ENCODE peak calls at places on chromosome 1, in nine cellular contexts. One of them, this sample, is unnamed.

GRCh38 chr1:180219776-180220175 is 10.3 kb upstream of the LHX4 start:
- DNase-seq in GM20000: no peak
- DNase-seq in bronchial epithelial cell: no peak
- DNase-seq in endothelial cell: no peak
- DNase-seq in IMR-90: no peak
- DNase-seq in lower leg skin: no peak
- DNase-seq in natural killer cell: no peak
- DNase-seq in GM06990: no peak
- DNase-seq in HFFc6: no peak
- DNase-seq in this sample: no peak

GRCh38 chr1:160411231-160411630 is 10.9 kb downstream of the VANGL2 start:
- DNase-seq in GM20000: no peak
- DNase-seq in bronchial epithelial cell: no peak
- DNase-seq in endothelial cell: no peak
- DNase-seq in IMR-90: no peak
- DNase-seq in lower leg skin: no peak
- DNase-seq in natural killer cell: no peak
- DNase-seq in GM06990: no peak
- DNase-seq in HFFc6: no peak
- DNase-seq in this sample: no peak

GRCh38 chr1:244971524-244972216 is 107.3 kb upstream of the HNRNPU start:
- DNase-seq in GM20000: no peak
- DNase-seq in bronchial epithelial cell: no peak
- DNase-seq in endothelial cell: no peak
- DNase-seq in IMR-90: no peak
- DNase-seq in lower leg skin: no peak
- DNase-seq in natural killer cell: no peak
- DNase-seq in GM06990: no peak
- DNase-seq in HFFc6: no peak
- DNase-seq in this sample: no peak

GRCh38 chr1:119859647-119860046 is 36.7 kb downstream of the ADAM30 start:
- DNase-seq in GM20000: no peak
- DNase-seq in bronchial epithelial cell: peak
- DNase-seq in endothelial cell: no peak
- DNase-seq in IMR-90: peak
- DNase-seq in lower leg skin: no peak
- DNase-seq in natural killer cell: no peak
- DNase-seq in GM06990: no peak
- DNase-seq in HFFc6: peak
- DNase-seq in this sample: no peak

GRCh38 chr1:172383541-172383940 is 36.9 kb upstream of the C1orf105 start:
- DNase-seq in GM20000: no peak
- DNase-seq in bronchial epithelial cell: no peak
- DNase-seq in endothelial cell: no peak
- DNase-seq in IMR-90: peak
- DNase-seq in lower leg skin: no peak
- DNase-seq in natural killer cell: no peak
- DNase-seq in GM06990: no peak
- DNase-seq in HFFc6: peak
- DNase-seq in this sample: no peak

GRCh38 chr1:149986486-149987296 is 23.8 kb downstream of the OTUD7B start:
- DNase-seq in GM20000: no peak
- DNase-seq in bronchial epithelial cell: no peak
- DNase-seq in endothelial cell: no peak
- DNase-seq in IMR-90: peak
- DNase-seq in lower leg skin: no peak
- DNase-seq in natural killer cell: no peak
- DNase-seq in GM06990: no peak
- DNase-seq in HFFc6: peak
- DNase-seq in this sample: no peak

GRCh38 chr1:9399510-9400424 is 107.1 kb downstream of the SPSB1 start:
- DNase-seq in GM20000: no peak
- DNase-seq in bronchial epithelial cell: no peak
- DNase-seq in endothelial cell: no peak
- DNase-seq in IMR-90: peak
- DNase-seq in lower leg skin: no peak
- DNase-seq in natural killer cell: no peak
- DNase-seq in GM06990: no peak
- DNase-seq in HFFc6: no peak
- DNase-seq in this sample: no peak

GRCh38 chr1:158179301-158180041 is 1.2 kb upstream of the CD1D start:
- DNase-seq in GM20000: peak
- DNase-seq in bronchial epithelial cell: no peak
- DNase-seq in endothelial cell: no peak
- DNase-seq in IMR-90: no peak
- DNase-seq in lower leg skin: no peak
- DNase-seq in natural killer cell: no peak
- DNase-seq in GM06990: peak
- DNase-seq in HFFc6: no peak
- DNase-seq in this sample: no peak

GRCh38 chr1:180098242-180098995 is 56.2 kb upstream of the QSOX1 start:
- DNase-seq in GM20000: no peak
- DNase-seq in bronchial epithelial cell: peak
- DNase-seq in endothelial cell: no peak
- DNase-seq in IMR-90: peak
- DNase-seq in lower leg skin: no peak
- DNase-seq in natural killer cell: no peak
- DNase-seq in GM06990: no peak
- DNase-seq in HFFc6: peak
- DNase-seq in this sample: no peak

GRCh38 chr1:58361134-58361533 is 185.4 kb downstream of the OMA1 start:
- DNase-seq in GM20000: no peak
- DNase-seq in bronchial epithelial cell: no peak
- DNase-seq in endothelial cell: no peak
- DNase-seq in IMR-90: no peak
- DNase-seq in lower leg skin: no peak
- DNase-seq in natural killer cell: no peak
- DNase-seq in GM06990: no peak
- DNase-seq in HFFc6: no peak
- DNase-seq in this sample: no peak

GRCh38 chr1:74729741-74730478 is 2.9 kb downstream of the CRYZ start:
- DNase-seq in GM20000: no peak
- DNase-seq in bronchial epithelial cell: peak
- DNase-seq in endothelial cell: no peak
- DNase-seq in IMR-90: peak
- DNase-seq in lower leg skin: no peak
- DNase-seq in natural killer cell: no peak
- DNase-seq in GM06990: no peak
- DNase-seq in HFFc6: peak
- DNase-seq in this sample: no peak

GRCh38 chr1:223271085-223271781 is 92.7 kb downstream of the SUSD4 start:
- DNase-seq in GM20000: no peak
- DNase-seq in bronchial epithelial cell: no peak
- DNase-seq in endothelial cell: no peak
- DNase-seq in IMR-90: no peak
- DNase-seq in lower leg skin: no peak
- DNase-seq in natural killer cell: no peak
- DNase-seq in GM06990: no peak
- DNase-seq in HFFc6: no peak
- DNase-seq in this sample: no peak

GRCh38 chr1:226360106-226360746 is 47.7 kb downstream of the PARP1 start:
- DNase-seq in GM20000: peak
- DNase-seq in bronchial epithelial cell: no peak
- DNase-seq in endothelial cell: no peak
- DNase-seq in IMR-90: no peak
- DNase-seq in lower leg skin: no peak
- DNase-seq in natural killer cell: no peak
- DNase-seq in GM06990: peak
- DNase-seq in HFFc6: no peak
- DNase-seq in this sample: no peak

GRCh38 chr1:29254346-29254745 is 18.0 kb downstream of the PTPRU start:
- DNase-seq in GM20000: no peak
- DNase-seq in bronchial epithelial cell: peak
- DNase-seq in endothelial cell: no peak
- DNase-seq in IMR-90: no peak
- DNase-seq in lower leg skin: no peak
- DNase-seq in natural killer cell: no peak
- DNase-seq in GM06990: no peak
- DNase-seq in HFFc6: no peak
- DNase-seq in this sample: no peak

GRCh38 chr1:87325982-87326738 is 2.5 kb upstream of the LMO4 start:
- DNase-seq in GM20000: peak
- DNase-seq in bronchial epithelial cell: peak
- DNase-seq in endothelial cell: peak
- DNase-seq in IMR-90: peak
- DNase-seq in lower leg skin: no peak
- DNase-seq in natural killer cell: no peak
- DNase-seq in GM06990: no peak
- DNase-seq in HFFc6: peak
- DNase-seq in this sample: no peak

GRCh38 chr1:79295967-79296366 is 289.4 kb upstream of the ADGRL4 start:
- DNase-seq in GM20000: no peak
- DNase-seq in bronchial epithelial cell: no peak
- DNase-seq in endothelial cell: no peak
- DNase-seq in IMR-90: peak
- DNase-seq in lower leg skin: no peak
- DNase-seq in natural killer cell: no peak
- DNase-seq in GM06990: no peak
- DNase-seq in HFFc6: no peak
- DNase-seq in this sample: no peak

DNA sequence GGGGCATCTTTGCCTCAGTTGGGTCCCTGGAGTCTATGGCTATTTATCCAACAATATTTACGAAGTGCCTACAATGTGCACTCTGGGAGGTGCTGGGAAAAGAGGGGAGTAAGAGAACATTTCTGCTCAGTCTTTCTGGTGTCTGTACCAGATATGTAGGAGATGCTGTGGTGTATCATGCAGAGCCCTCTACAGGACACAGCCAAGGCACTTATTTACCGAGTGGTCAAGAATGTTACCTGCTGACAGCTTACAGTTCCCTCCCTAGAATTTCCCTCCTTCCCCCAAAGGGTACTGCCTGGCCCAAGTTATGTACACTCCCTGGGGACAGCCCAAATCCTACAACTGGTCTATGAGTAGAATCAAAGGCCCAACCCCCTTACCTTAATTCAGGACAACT is 177.7 kb downstream of the C1orf94 start:
- DNase-seq in GM20000: no peak
- DNase-seq in bronchial epithelial cell: no peak
- DNase-seq in endothelial cell: no peak
- DNase-seq in IMR-90: no peak
- DNase-seq in lower leg skin: no peak
- DNase-seq in natural killer cell: no peak
- DNase-seq in GM06990: no peak
- DNase-seq in HFFc6: no peak
- DNase-seq in this sample: no peak
- TF ChIP-seq CTCF in GM20000: peak
- TF ChIP-seq CTCF in bronchial epithelial cell: no peak
- TF ChIP-seq CTCF in endothelial cell: no peak
- TF ChIP-seq CTCF in IMR-90: no peak
- TF ChIP-seq CTCF in lower leg skin: no peak
- TF ChIP-seq CTCF in natural killer cell: no peak
- TF ChIP-seq CTCF in GM06990: no peak
- TF ChIP-seq CTCF in HFFc6: no peak
- TF ChIP-seq CTCF in this sample: no peak

DNA sequence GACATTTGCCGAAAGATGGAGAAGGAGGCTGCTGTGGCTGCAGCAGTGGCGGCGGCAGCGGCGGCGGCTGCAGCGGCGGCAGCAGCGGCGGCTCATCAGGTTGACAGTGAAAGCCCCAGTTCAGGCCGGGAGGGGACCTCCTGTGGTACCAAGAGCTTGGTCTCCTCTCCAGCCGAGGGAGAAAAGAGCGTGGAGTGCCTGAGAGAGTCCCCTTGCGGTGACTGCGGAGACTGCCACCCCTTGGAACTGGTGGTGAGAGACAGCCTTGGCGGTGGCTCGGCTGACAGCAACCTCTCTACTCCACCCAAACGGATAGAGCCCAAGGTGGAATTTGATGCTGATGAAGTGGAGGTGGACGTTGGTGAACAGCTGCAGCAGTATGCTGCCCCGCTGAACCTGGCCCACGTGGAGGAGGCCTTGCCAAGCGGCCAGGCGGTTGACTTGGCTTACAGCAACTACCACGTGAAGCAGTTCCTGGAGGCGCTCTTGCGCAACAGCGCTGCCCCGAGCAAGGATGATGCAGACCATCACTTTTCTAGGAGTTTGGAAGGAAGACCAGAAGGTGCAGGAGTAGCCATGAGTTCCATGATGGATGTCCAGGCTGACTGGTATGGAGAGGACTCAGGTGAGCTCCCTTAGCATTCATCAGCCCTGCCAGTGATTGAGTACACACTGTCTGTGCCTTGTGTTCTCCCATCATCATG is 6.3 kb downstream of the ZBTB8B start:
- DNase-seq in GM20000: peak
- DNase-seq in bronchial epithelial cell: no peak
- DNase-seq in endothelial cell: no peak
- DNase-seq in IMR-90: no peak
- DNase-seq in lower leg skin: no peak
- DNase-seq in natural killer cell: no peak
- DNase-seq in GM06990: peak
- DNase-seq in HFFc6: no peak
- DNase-seq in this sample: no peak
- TF ChIP-seq CTCF in GM20000: no peak
- TF ChIP-seq CTCF in bronchial epithelial cell: no peak
- TF ChIP-seq CTCF in endothelial cell: no peak
- TF ChIP-seq CTCF in IMR-90: no peak
- TF ChIP-seq CTCF in lower leg skin: no peak
- TF ChIP-seq CTCF in natural killer cell: no peak
- TF ChIP-seq CTCF in GM06990: peak
- TF ChIP-seq CTCF in HFFc6: peak
- TF ChIP-seq CTCF in this sample: no peak

DNA sequence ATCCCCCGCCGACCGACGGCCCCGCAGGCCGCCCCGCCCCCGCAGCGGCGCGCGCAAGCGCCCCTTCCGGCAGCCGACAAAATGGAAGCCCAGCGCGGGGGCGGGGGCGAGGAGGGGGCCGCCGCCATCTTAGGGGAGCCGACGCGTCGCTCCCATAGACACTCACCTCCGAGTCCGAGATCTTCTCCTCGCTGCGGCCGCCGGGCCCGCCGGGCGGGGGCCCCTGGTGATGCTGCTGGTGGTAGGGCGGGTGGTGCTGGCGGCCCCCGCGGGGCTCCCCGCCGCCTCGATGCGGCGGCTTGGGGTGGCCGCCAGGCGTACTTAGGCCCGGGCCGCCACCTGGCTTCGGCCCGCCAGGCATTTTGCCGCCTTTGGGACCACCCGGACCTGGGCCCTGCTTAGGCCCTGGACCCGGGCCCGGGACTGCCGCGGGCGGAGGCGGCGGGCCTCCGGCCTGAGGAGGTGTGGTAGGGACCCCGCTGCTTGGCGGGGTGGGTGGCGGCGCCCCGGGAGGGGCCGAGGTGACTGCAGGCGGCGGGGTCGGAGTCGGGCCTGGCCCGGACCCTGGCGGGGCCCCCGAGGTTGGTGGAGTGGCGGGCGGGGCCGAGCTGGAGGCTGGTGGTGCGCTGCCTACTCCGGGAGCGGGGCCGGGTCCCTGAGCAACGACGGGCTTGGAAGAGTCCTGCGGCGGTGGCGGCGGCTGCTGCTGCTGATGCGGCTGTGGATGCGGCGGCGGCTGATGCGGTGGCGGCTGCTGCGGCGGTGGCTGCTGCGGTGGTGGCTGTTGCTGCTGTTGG is 691 bp downstream of the SFPQ start:
- DNase-seq in GM20000: peak
- DNase-seq in bronchial epithelial cell: peak
- DNase-seq in endothelial cell: peak
- DNase-seq in IMR-90: peak
- DNase-seq in lower leg skin: peak
- DNase-seq in natural killer cell: peak
- DNase-seq in GM06990: peak
- DNase-seq in HFFc6: peak
- DNase-seq in this sample: peak
- TF ChIP-seq CTCF in GM20000: no peak
- TF ChIP-seq CTCF in bronchial epithelial cell: peak
- TF ChIP-seq CTCF in endothelial cell: no peak
- TF ChIP-seq CTCF in IMR-90: peak
- TF ChIP-seq CTCF in lower leg skin: no peak
- TF ChIP-seq CTCF in natural killer cell: no peak
- TF ChIP-seq CTCF in GM06990: no peak
- TF ChIP-seq CTCF in HFFc6: peak
- TF ChIP-seq CTCF in this sample: peak

GRCh38 chr1:20184481-20184900 is 1.4 kb upstream of the UBXN10 start:
- DNase-seq in GM20000: no peak
- DNase-seq in bronchial epithelial cell: no peak
- DNase-seq in endothelial cell: no peak
- DNase-seq in IMR-90: no peak
- DNase-seq in lower leg skin: no peak
- DNase-seq in natural killer cell: no peak
- DNase-seq in GM06990: no peak
- DNase-seq in HFFc6: no peak
- DNase-seq in this sample: no peak
- TF ChIP-seq CTCF in GM20000: no peak
- TF ChIP-seq CTCF in bronchial epithelial cell: no peak
- TF ChIP-seq CTCF in endothelial cell: no peak
- TF ChIP-seq CTCF in IMR-90: no peak
- TF ChIP-seq CTCF in lower leg skin: no peak
- TF ChIP-seq CTCF in natural killer cell: no peak
- TF ChIP-seq CTCF in GM06990: no peak
- TF ChIP-seq CTCF in HFFc6: no peak
- TF ChIP-seq CTCF in this sample: no peak